ENCODE peak calls at places on chromosomes 11 and 22, in four cellular contexts. L is astrocyte of the spinal cord, K is GM12878, Q is GM06990. E is an unnamed sample.

GRCh38 chr11:65287601-65288000 is 25.8 kb downstream of the POLA2 start:
- DNase-seq in Q (no peak), L (no peak), K (no peak), E (no peak)

GRCh38 chr11:102528618-102529017 is 1.9 kb downstream of the MMP7 start:
- DNase-seq in Q (no peak), L (no peak), K (no peak), E (no peak)

GRCh38 chr11:32072872-32073661 is 17.8 kb upstream of the RCN1 start:
- DNase-seq in K (no peak), L (no peak), Q (no peak), E (no peak)

GRCh38 chr11:69508974-69509373 is 27.5 kb downstream of the LINC01488 start:
- DNase-seq in Q (no peak), L (no peak), K (no peak), E (no peak)

GRCh38 chr11:57514538-57515331 is 767 bp downstream of the SLC43A1 start:
- DNase-seq in Q (peak; percentile 66), L (peak; percentile 30), K (no peak), E (no peak)

GRCh38 chr22:23772315-23773246 is at the start of gene MMP11:
- DNase-seq in Q (peak; percentile 54), K (no peak), L (no peak), E (no peak)

GRCh38 chr22:20111045-20111688 is 4.7 kb upstream of the RANBP1 start:
- DNase-seq in K (no peak), Q (no peak), L (peak; percentile 19), E (no peak)

GRCh38 chr11:17939542-17939941 is 73.3 kb downstream of the SERGEF start:
- DNase-seq in Q (no peak), L (no peak), K (no peak), E (no peak)

GRCh38 chr11:61654397-61654829 is 25.8 kb upstream of the DAGLA start:
- DNase-seq in Q (no peak), K (no peak), L (no peak), E (no peak)

GRCh38 chr11:76613901-76614300 is 56.6 kb downstream of the LRRC32 start:
- DNase-seq in K (no peak), Q (no peak), L (no peak), E (no peak)

GRCh38 chr11:47378011-47378835 is at the start of gene SPI1:
- DNase-seq in L (no peak), K (peak; percentile 41), Q (peak; percentile 82), E (peak; percentile 62)

GRCh38 chr11:131904756-131905155 is 534.3 kb downstream of the NTM start:
- DNase-seq in Q (no peak), L (peak; percentile 96), K (no peak), E (no peak)

GRCh38 chr11:134071766-134072403 is 3.0 kb downstream of the JAM3 start:
- DNase-seq in Q (no peak), L (no peak), K (no peak), E (no peak)

GRCh38 chr11:75311858-75312288 is 39.6 kb downstream of the ARRB1 start:
- DNase-seq in L (peak; percentile 40), Q (no peak), K (no peak), E (no peak)

GRCh38 chr11:120715239-120715638 is 203.7 kb downstream of the GRIK4 start:
- DNase-seq in K (no peak), L (no peak), Q (no peak), E (no peak)
- TF ChIP-seq CTCF in K (peak; percentile 67), L (peak; percentile 51), Q (peak; percentile 71), E (peak; percentile 85)

GRCh38 chr11:34050536-34050935 is 995 bp upstream of the CAPRIN1 start:
- DNase-seq in Q (no peak), L (peak; percentile 46), K (no peak), E (no peak)

GRCh38 chr11:34052036-34052607 is 591 bp downstream of the CAPRIN1 start:
- DNase-seq in K (no peak), L (peak; percentile 85), Q (peak; percentile 94), E (peak; percentile 55)

GRCh38 chr11:34050967-34051348 is 573 bp upstream of the CAPRIN1 start:
- DNase-seq in Q (no peak), K (no peak), L (no peak), E (no peak)

GRCh38 chr11:34052608-34053160 is 1.2 kb downstream of the CAPRIN1 start:
- DNase-seq in Q (no peak), K (no peak), L (no peak), E (no peak)

GRCh38 chr11:34051349-34052035 is at the start of gene CAPRIN1:
- DNase-seq in Q (peak; percentile 97), K (peak; percentile 65), L (peak; percentile 88), E (peak; percentile 80)
- TF ChIP-seq CTCF in Q (no peak), K (no peak), L (no peak), E (no peak)

DNA sequence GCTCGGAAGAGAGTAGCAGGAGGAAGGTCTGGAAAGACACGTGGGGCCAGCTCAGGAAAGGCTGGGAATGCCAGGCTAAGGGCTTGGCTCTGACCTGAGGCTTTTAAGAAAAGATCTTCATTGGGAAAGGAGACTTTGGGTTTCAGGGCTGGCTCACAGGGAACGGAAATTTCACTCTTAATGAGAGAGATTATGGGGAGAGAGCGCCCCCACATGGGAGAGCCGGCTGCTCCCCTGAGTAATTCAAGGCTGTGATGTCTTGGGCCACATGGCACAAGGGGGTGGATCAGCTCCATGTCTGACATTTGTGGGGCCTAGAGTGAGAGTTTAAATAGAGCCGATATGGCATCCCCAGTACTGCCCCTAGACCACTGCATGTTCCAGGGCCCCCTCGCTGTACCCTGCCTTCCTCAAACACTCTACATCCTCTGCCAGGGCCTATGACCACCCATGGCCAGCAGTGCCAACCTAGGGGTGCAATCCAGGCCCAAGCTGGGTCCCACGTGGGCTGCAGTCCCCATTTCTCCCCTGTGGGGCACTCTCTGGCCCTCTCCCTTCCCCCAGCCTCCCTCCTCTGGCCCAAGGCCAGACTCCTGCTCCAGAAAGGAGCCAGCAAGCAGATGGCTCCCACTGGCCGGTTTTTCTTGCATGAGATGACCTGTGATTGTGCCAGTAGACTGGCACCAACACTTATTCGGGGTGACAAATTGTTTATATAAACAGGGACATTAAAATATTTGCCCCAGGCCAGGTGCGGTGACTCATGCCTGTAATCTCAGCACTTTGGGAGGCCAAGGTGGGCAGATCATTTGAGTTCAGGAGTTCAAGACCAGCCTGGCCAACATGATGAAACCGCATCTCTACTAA is 75.2 kb downstream of the ISX start:
- DNase-seq in K (no peak), Q (peak; percentile 52), L (no peak), E (no peak)
- TF ChIP-seq CTCF in K (peak; percentile 61), Q (peak; percentile 68), L (no peak), E (peak; percentile 67)

DNA sequence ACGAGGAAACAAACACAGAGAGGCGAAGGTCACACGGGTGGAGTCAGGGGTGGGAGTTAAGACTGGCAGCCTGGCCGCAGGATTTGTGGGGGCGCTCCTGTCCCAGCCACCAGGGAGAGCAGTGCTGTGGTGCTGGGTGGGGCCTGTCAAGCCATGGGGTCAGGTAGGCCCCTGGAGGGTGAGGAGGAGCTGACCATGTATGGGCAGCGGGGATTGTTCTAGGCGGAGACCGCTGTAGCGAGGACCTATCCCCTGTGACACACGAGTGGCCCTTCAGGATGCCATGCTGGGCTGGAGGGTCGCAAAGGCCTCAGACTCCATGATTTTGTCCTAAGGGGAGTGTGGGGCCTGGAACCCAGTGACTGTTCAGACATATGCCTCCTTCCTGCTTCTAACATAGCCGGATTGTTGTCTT is 1.6 kb upstream of the RPS19BP1 start:
- DNase-seq in Q (no peak), L (no peak), K (no peak), E (no peak)
- TF ChIP-seq CTCF in Q (no peak), L (no peak), K (no peak), E (no peak)

DNA sequence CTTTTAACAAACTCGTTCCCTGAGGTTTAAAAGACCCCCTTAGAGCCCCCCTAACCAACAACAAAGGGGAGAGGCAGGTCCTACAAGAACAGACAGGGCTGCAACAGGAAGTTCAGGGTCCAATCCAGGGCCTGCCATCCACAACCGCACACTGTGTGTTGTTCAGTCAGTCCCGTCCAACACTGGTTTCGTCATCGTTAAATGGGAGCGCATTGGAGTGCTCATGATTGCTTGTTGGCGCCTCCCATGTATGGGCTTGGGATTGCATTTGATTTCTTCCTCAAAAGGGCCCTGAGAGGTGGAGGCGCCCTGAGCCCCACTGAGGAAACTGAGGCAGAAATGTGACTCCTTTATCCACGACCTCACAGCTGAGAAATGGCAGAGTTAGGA is 174.1 kb downstream of the MN1 start:
- DNase-seq in L (no peak), K (no peak), Q (no peak), E (no peak)
- TF ChIP-seq CTCF in L (no peak), K (no peak), Q (no peak), E (peak; percentile 7)

GRCh38 chr11:3984896-3985295 is 109.7 kb upstream of the RRM1 start:
- DNase-seq in K (no peak), Q (no peak), L (peak; percentile 16), E (no peak)
- TF ChIP-seq CTCF in K (no peak), Q (peak; percentile 28), L (peak; percentile 22), E (peak; percentile 16)

DNA sequence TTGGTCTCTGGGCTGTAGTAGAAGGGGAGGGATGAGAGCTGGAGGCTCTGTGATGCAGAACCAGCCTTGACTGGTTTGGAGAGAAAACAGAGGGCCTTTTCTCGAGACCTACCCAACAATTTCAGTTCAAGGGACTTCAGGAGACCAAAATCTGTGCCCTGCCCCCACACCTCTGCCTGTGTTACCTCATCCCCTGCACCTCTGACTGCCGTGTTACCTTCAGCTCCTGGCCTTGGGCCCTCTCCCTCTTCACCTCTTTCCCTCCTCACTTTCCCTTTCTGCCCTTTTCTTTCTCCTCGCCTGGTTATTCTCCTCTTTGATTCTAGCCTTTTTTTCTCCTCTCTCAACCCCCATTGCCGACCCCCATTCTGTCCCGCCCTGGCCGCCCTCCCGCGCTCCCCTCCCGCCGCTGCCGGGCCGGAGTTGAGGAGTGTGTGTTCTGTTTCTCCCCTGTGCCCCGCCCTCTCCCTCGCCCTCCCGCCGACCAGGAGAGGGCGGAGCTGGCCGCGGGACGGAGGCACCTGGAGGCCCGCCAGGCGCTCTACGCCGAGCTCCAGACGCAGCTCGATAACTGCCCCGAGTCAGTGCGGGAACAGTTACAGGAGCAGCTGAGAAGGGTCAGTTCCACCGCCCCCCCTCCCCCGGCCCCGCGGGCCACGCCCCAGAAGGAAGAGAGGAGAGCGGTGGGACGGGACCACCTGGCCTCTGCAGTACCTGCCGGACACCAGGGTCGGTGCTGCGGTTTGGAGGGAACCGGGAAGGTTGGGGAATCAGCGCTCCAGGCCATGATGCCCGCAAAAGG is 27.2 kb downstream of the PHLDB1 start:
- DNase-seq in K (no peak), L (peak; percentile 76), Q (no peak), E (no peak)
- TF ChIP-seq CTCF in K (no peak), L (peak; percentile 15), Q (no peak), E (no peak)